ENCODE peak calls at places on chromosomes 11 and 22, in eight cellular contexts. One of them, this sample, is unnamed.

GRCh38 chr11:30285416-30286121 is 37.3 kb upstream of the ARL14EP start:
- DNase-seq in SK-N-SH: no peak
- DNase-seq in HCT116: no peak
- DNase-seq in hepatocyte: no peak
- DNase-seq in neural progenitor cell: no peak
- DNase-seq in PC-3: no peak
- DNase-seq in OCI-LY7: no peak
- DNase-seq in GM23338: no peak
- DNase-seq in this sample: no peak

GRCh38 chr11:27807594-27807993 is 107.3 kb upstream of the BDNF start:
- DNase-seq in neural progenitor cell: no peak
- DNase-seq in PC-3: no peak
- DNase-seq in SK-N-SH: no peak
- DNase-seq in hepatocyte: no peak
- DNase-seq in GM23338: no peak
- DNase-seq in HCT116: no peak
- DNase-seq in OCI-LY7: no peak
- DNase-seq in this sample: no peak

GRCh38 chr22:28027453-28028448 is 108.7 kb upstream of the PITPNB start:
- DNase-seq in hepatocyte: no peak
- DNase-seq in SK-N-SH: peak
- DNase-seq in PC-3: no peak
- DNase-seq in GM23338: no peak
- DNase-seq in neural progenitor cell: no peak
- DNase-seq in HCT116: no peak
- DNase-seq in OCI-LY7: no peak
- DNase-seq in this sample: no peak

GRCh38 chr11:75439026-75439425 is 6.0 kb upstream of the KLHL35 start:
- DNase-seq in SK-N-SH: no peak
- DNase-seq in neural progenitor cell: no peak
- DNase-seq in hepatocyte: no peak
- DNase-seq in GM23338: no peak
- DNase-seq in HCT116: no peak
- DNase-seq in OCI-LY7: no peak
- DNase-seq in PC-3: no peak
- DNase-seq in this sample: no peak

GRCh38 chr22:24423519-24424000 is 3.8 kb upstream of the ADORA2A start:
- DNase-seq in HCT116: no peak
- DNase-seq in GM23338: peak
- DNase-seq in PC-3: peak
- DNase-seq in hepatocyte: peak
- DNase-seq in SK-N-SH: peak
- DNase-seq in neural progenitor cell: peak
- DNase-seq in OCI-LY7: peak
- DNase-seq in this sample: peak

GRCh38 chr11:21511835-21512440 is 680.9 kb upstream of the ANO5 start:
- DNase-seq in HCT116: peak
- DNase-seq in hepatocyte: peak
- DNase-seq in neural progenitor cell: peak
- DNase-seq in OCI-LY7: peak
- DNase-seq in SK-N-SH: peak
- DNase-seq in GM23338: peak
- DNase-seq in PC-3: peak
- DNase-seq in this sample: peak

GRCh38 chr11:1317432-1317831 is 8.0 kb upstream of the TOLLIP start:
- DNase-seq in SK-N-SH: no peak
- DNase-seq in OCI-LY7: no peak
- DNase-seq in hepatocyte: no peak
- DNase-seq in PC-3: no peak
- DNase-seq in GM23338: no peak
- DNase-seq in neural progenitor cell: no peak
- DNase-seq in HCT116: no peak
- DNase-seq in this sample: no peak

GRCh38 chr22:46084943-46085830 is 65.1 kb upstream of the PPARA start:
- DNase-seq in neural progenitor cell: no peak
- DNase-seq in PC-3: peak
- DNase-seq in HCT116: no peak
- DNase-seq in GM23338: no peak
- DNase-seq in SK-N-SH: peak
- DNase-seq in hepatocyte: no peak
- DNase-seq in OCI-LY7: no peak
- DNase-seq in this sample: no peak

GRCh38 chr22:22037740-22038139 is 55.2 kb upstream of the TOP3B start:
- DNase-seq in OCI-LY7: no peak
- DNase-seq in SK-N-SH: no peak
- DNase-seq in neural progenitor cell: peak
- DNase-seq in hepatocyte: peak
- DNase-seq in PC-3: peak
- DNase-seq in GM23338: no peak
- DNase-seq in HCT116: no peak
- DNase-seq in this sample: no peak

GRCh38 chr22:44876921-44877320 is 124.5 kb downstream of the ARHGAP8 start:
- DNase-seq in PC-3: no peak
- DNase-seq in OCI-LY7: no peak
- DNase-seq in hepatocyte: no peak
- DNase-seq in neural progenitor cell: no peak
- DNase-seq in SK-N-SH: no peak
- DNase-seq in GM23338: no peak
- DNase-seq in HCT116: no peak
- DNase-seq in this sample: no peak

GRCh38 chr11:101127699-101128570 is 1.7 kb downstream of the PGR start:
- DNase-seq in GM23338: peak
- DNase-seq in PC-3: no peak
- DNase-seq in OCI-LY7: no peak
- DNase-seq in hepatocyte: peak
- DNase-seq in neural progenitor cell: peak
- DNase-seq in HCT116: no peak
- DNase-seq in SK-N-SH: peak
- DNase-seq in this sample: no peak

GRCh38 chr11:79189604-79190003 is 251.2 kb downstream of the TENM4 start:
- DNase-seq in neural progenitor cell: no peak
- DNase-seq in hepatocyte: no peak
- DNase-seq in HCT116: no peak
- DNase-seq in OCI-LY7: no peak
- DNase-seq in GM23338: no peak
- DNase-seq in PC-3: no peak
- DNase-seq in SK-N-SH: no peak
- DNase-seq in this sample: no peak

GRCh38 chr22:40265783-40266182 is 80.5 kb upstream of the ADSL start:
- DNase-seq in neural progenitor cell: no peak
- DNase-seq in OCI-LY7: no peak
- DNase-seq in PC-3: no peak
- DNase-seq in HCT116: no peak
- DNase-seq in hepatocyte: no peak
- DNase-seq in SK-N-SH: no peak
- DNase-seq in GM23338: no peak
- DNase-seq in this sample: no peak

GRCh38 chr11:127056338-127056971 is 55.9 kb upstream of the KIRREL3 start:
- DNase-seq in HCT116: no peak
- DNase-seq in hepatocyte: no peak
- DNase-seq in SK-N-SH: peak
- DNase-seq in GM23338: no peak
- DNase-seq in neural progenitor cell: no peak
- DNase-seq in OCI-LY7: no peak
- DNase-seq in PC-3: no peak
- DNase-seq in this sample: no peak

GRCh38 chr11:45624095-45624494 is 41.3 kb downstream of the CHST1 start:
- DNase-seq in hepatocyte: no peak
- DNase-seq in neural progenitor cell: no peak
- DNase-seq in PC-3: no peak
- DNase-seq in GM23338: no peak
- DNase-seq in OCI-LY7: no peak
- DNase-seq in SK-N-SH: no peak
- DNase-seq in HCT116: no peak
- DNase-seq in this sample: no peak

GRCh38 chr11:66288138-66288865 is 641 bp downstream of the YIF1A start:
- DNase-seq in neural progenitor cell: no peak
- DNase-seq in HCT116: no peak
- DNase-seq in GM23338: peak
- DNase-seq in hepatocyte: no peak
- DNase-seq in SK-N-SH: peak
- DNase-seq in OCI-LY7: peak
- DNase-seq in PC-3: peak
- DNase-seq in this sample: no peak

GRCh38 chr11:93939084-93939780 is 81.9 kb upstream of the HEPHL1 start:
- DNase-seq in HCT116: no peak
- DNase-seq in neural progenitor cell: no peak
- DNase-seq in hepatocyte: no peak
- DNase-seq in GM23338: no peak
- DNase-seq in PC-3: peak
- DNase-seq in OCI-LY7: no peak
- DNase-seq in SK-N-SH: no peak
- DNase-seq in this sample: no peak

GRCh38 chr11:68444566-68444965 is 16.0 kb upstream of the PPP6R3 start:
- DNase-seq in HCT116: no peak
- DNase-seq in PC-3: no peak
- DNase-seq in GM23338: no peak
- DNase-seq in hepatocyte: no peak
- DNase-seq in neural progenitor cell: no peak
- DNase-seq in SK-N-SH: no peak
- DNase-seq in OCI-LY7: no peak
- DNase-seq in this sample: no peak

GRCh38 chr11:68445531-68446035 is 15.0 kb upstream of the PPP6R3 start:
- DNase-seq in HCT116: no peak
- DNase-seq in SK-N-SH: no peak
- DNase-seq in hepatocyte: no peak
- DNase-seq in PC-3: no peak
- DNase-seq in GM23338: no peak
- DNase-seq in neural progenitor cell: no peak
- DNase-seq in OCI-LY7: no peak
- DNase-seq in this sample: no peak

GRCh38 chr11:68446046-68446725 is 14.4 kb upstream of the PPP6R3 start:
- DNase-seq in hepatocyte: no peak
- DNase-seq in PC-3: no peak
- DNase-seq in OCI-LY7: no peak
- DNase-seq in GM23338: no peak
- DNase-seq in HCT116: no peak
- DNase-seq in SK-N-SH: peak
- DNase-seq in neural progenitor cell: no peak
- DNase-seq in this sample: no peak

GRCh38 chr11:68448604-68449011 is 11.9 kb upstream of the PPP6R3 start:
- DNase-seq in hepatocyte: no peak
- DNase-seq in PC-3: no peak
- DNase-seq in HCT116: no peak
- DNase-seq in neural progenitor cell: no peak
- DNase-seq in GM23338: no peak
- DNase-seq in SK-N-SH: no peak
- DNase-seq in OCI-LY7: no peak
- DNase-seq in this sample: no peak

DNA sequence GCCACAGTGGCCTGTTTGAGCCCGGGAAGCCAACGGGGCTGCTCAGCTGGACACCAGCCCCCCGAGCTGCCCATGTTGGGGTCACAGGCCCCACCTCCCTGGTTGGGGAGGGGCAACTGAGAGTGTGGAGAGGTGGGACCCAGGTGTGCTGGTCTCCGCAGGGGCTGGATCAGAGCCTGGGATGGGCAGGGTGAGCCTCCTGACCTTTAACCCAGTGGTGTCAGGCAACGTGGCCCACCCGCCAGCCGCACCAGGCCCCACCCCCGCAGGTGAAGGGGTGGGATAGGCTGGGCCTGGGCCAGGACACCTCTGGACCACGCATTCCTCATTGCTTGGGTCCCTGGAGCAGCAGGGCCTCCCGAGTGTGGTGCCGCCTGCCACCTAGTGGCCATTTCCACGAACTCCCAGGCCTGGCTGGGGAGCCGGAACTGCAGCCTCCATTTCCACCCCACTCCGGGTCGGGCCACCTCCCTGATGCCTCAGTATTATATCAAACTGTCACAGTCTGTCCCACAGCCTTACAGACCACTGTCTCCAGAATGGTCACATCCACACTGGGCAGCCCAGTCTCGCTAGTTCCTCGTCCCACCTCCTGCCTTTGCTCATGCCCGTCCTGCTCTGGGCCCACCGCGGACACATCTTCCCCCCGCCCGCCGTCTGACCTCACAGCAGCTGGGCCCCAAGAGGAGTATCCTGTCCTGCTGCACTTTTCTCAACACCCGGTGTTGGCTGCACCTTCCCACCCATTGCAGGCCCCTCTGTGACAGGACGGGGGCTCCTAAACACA is 13.3 kb upstream of the PPP6R3 start:
- DNase-seq in hepatocyte: peak
- DNase-seq in HCT116: peak
- DNase-seq in PC-3: peak
- DNase-seq in SK-N-SH: peak
- DNase-seq in OCI-LY7: peak
- DNase-seq in GM23338: peak
- DNase-seq in neural progenitor cell: peak
- DNase-seq in this sample: peak
- H2AFZ ChIP-seq in hepatocyte: no peak
- H2AFZ ChIP-seq in HCT116: no peak
- H2AFZ ChIP-seq in PC-3: no peak
- H2AFZ ChIP-seq in SK-N-SH: no peak
- H2AFZ ChIP-seq in OCI-LY7: peak
- H2AFZ ChIP-seq in GM23338: no peak
- H2AFZ ChIP-seq in neural progenitor cell: no peak
- H2AFZ ChIP-seq in this sample: peak

GRCh38 chr11:73636249-73636648 is 10.1 kb upstream of the PLEKHB1 start:
- DNase-seq in HCT116: no peak
- DNase-seq in GM23338: no peak
- DNase-seq in PC-3: no peak
- DNase-seq in hepatocyte: no peak
- DNase-seq in OCI-LY7: no peak
- DNase-seq in neural progenitor cell: no peak
- DNase-seq in SK-N-SH: no peak
- DNase-seq in this sample: no peak
- TF ChIP-seq CTCF in HCT116: no peak
- TF ChIP-seq CTCF in GM23338: no peak
- TF ChIP-seq CTCF in PC-3: no peak
- TF ChIP-seq CTCF in hepatocyte: no peak
- TF ChIP-seq CTCF in OCI-LY7: no peak
- TF ChIP-seq CTCF in neural progenitor cell: no peak
- TF ChIP-seq CTCF in SK-N-SH: no peak
- TF ChIP-seq CTCF in this sample: no peak

DNA sequence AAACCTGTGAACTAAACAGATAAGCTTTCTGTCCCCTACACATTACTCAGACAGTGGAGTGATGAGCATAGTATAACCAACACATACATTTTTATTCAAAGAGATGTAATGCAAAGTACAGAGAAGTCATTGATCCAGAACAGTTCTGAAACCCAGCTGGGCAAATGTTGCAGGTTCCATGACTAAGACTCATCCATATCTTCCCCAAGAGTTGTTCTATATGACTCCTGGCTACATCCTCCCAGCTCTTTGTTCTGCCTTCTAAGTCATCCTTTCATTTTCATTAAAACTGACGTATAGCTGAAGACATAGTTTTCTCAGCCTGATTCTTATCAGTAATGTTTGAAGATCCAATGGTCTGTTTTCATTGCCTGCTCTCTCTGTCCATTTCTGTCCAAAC is 47.3 kb downstream of the PLAAT5 start:
- DNase-seq in GM23338: no peak
- DNase-seq in PC-3: no peak
- DNase-seq in OCI-LY7: no peak
- DNase-seq in HCT116: no peak
- DNase-seq in SK-N-SH: no peak
- DNase-seq in hepatocyte: no peak
- DNase-seq in neural progenitor cell: no peak
- DNase-seq in this sample: no peak
- TF ChIP-seq EZH2phosphoT487 in GM23338: no peak
- TF ChIP-seq EZH2phosphoT487 in PC-3: no peak
- TF ChIP-seq EZH2phosphoT487 in OCI-LY7: no peak
- TF ChIP-seq EZH2phosphoT487 in HCT116: no peak
- TF ChIP-seq EZH2phosphoT487 in SK-N-SH: no peak
- TF ChIP-seq EZH2phosphoT487 in hepatocyte: no peak
- TF ChIP-seq EZH2phosphoT487 in neural progenitor cell: no peak
- TF ChIP-seq EZH2phosphoT487 in this sample: no peak

GRCh38 chr11:105884436-105884835 is 137.6 kb downstream of the MSANTD4 start:
- DNase-seq in hepatocyte: no peak
- DNase-seq in OCI-LY7: no peak
- DNase-seq in neural progenitor cell: no peak
- DNase-seq in GM23338: no peak
- DNase-seq in HCT116: no peak
- DNase-seq in SK-N-SH: no peak
- DNase-seq in PC-3: no peak
- DNase-seq in this sample: no peak
- H2AFZ ChIP-seq in hepatocyte: no peak
- H2AFZ ChIP-seq in OCI-LY7: no peak
- H2AFZ ChIP-seq in neural progenitor cell: no peak
- H2AFZ ChIP-seq in GM23338: no peak
- H2AFZ ChIP-seq in HCT116: no peak
- H2AFZ ChIP-seq in SK-N-SH: no peak
- H2AFZ ChIP-seq in PC-3: no peak
- H2AFZ ChIP-seq in this sample: no peak

This sample was measured in MM.1S.